ENCODE peak calls at places on chromosomes 13 and 19, in nine cellular contexts. L is AG10803, D is nephron progenitor cell, I is neural progenitor cell, R is Calu3, P is HFF-Myc, H is choroid plexus epithelial cell, A is Panc1, K is left ventricle myocardium inferior. V is an unnamed sample.

GRCh38 chr13:93227906-93228801 is 1.5 kb downstream of the GPC6 start:
- DNase-seq in L (peak), D (peak), I (peak), R (no peak), P (no peak), H (peak), A (no peak), K (peak), V (no peak)

GRCh38 chr19:38252935-38253691 is 3.1 kb downstream of the PPP1R14A start:
- DNase-seq in L (no peak), D (peak), I (peak), R (no peak), P (no peak), H (no peak), A (no peak), K (peak), V (no peak)

GRCh38 chr13:69243366-69243765 is 864.3 kb upstream of the ATXN8OS start:
- DNase-seq in L (no peak), D (no peak), I (no peak), R (peak), P (no peak), H (no peak), A (no peak), K (no peak), V (no peak)

GRCh38 chr19:7928741-7929701 is 3.1 kb upstream of the CTXN1 start:
- DNase-seq in L (peak), D (peak), I (peak), R (peak), P (peak), H (peak), A (no peak), K (no peak), V (peak)

GRCh38 chr13:63586467-63586866 is 2170.8 kb upstream of the PCDH20 start:
- DNase-seq in L (no peak), D (no peak), I (no peak), R (no peak), P (no peak), H (no peak), A (no peak), K (no peak), V (no peak)

GRCh38 chr19:13689050-13689449 is 75.3 kb upstream of the MRI1 start:
- DNase-seq in L (peak), D (no peak), I (peak), R (peak), P (no peak), H (peak), A (no peak), K (no peak), V (no peak)

GRCh38 chr13:76894401-76895110 is 8.4 kb upstream of the KCTD12 start:
- DNase-seq in L (no peak), D (no peak), I (no peak), R (no peak), P (no peak), H (no peak), A (no peak), K (no peak), V (no peak)

GRCh38 chr13:95865080-95865597 is 188.1 kb downstream of the UGGT2 start:
- DNase-seq in L (no peak), D (peak), I (no peak), R (no peak), P (no peak), H (peak), A (no peak), K (no peak), V (no peak)

GRCh38 chr19:45471116-45471865 is 3.5 kb downstream of the FOSB start:
- DNase-seq in L (peak), D (no peak), I (no peak), R (no peak), P (no peak), H (no peak), A (no peak), K (no peak), V (no peak)

GRCh38 chr19:33293255-33294057 is 8.9 kb downstream of the CEBPA start:
- DNase-seq in L (peak), D (peak), I (no peak), R (no peak), P (no peak), H (peak), A (peak), K (no peak), V (peak)

GRCh38 chr19:38519168-38519567 is 85.7 kb downstream of the RYR1 start:
- DNase-seq in L (no peak), D (no peak), I (no peak), R (no peak), P (no peak), H (no peak), A (no peak), K (no peak), V (no peak)

GRCh38 chr13:45297456-45298205 is 43.4 kb downstream of the TPT1 start:
- DNase-seq in L (no peak), D (no peak), I (no peak), R (no peak), P (no peak), H (peak), A (no peak), K (no peak), V (no peak)

GRCh38 chr19:1291761-1292418 is 6.2 kb downstream of the EFNA2 start:
- DNase-seq in L (no peak), D (no peak), I (no peak), R (no peak), P (no peak), H (no peak), A (no peak), K (no peak), V (no peak)

GRCh38 chr13:49220035-49220855 is at the start of gene MLNR:
- DNase-seq in L (peak), D (peak), I (peak), R (peak), P (no peak), H (no peak), A (no peak), K (no peak), V (no peak)

GRCh38 chr19:8261347-8261746 is 46.8 kb downstream of the CD320 start:
- DNase-seq in L (no peak), D (no peak), I (no peak), R (no peak), P (no peak), H (no peak), A (no peak), K (no peak), V (no peak)

GRCh38 chr13:54573186-54573585 is 1544.6 kb downstream of the OLFM4 start:
- DNase-seq in L (no peak), D (no peak), I (no peak), R (no peak), P (no peak), H (no peak), A (no peak), K (no peak), V (no peak)
- TF ChIP-seq CTCF in L (no peak), D (no peak), I (peak), R (no peak), P (no peak), H (no peak), A (no peak), K (no peak), V (no peak)

GRCh38 chr19:31831421-31831820 is 482.2 kb upstream of the TSHZ3 start:
- DNase-seq in L (no peak), D (no peak), I (no peak), R (no peak), P (no peak), H (no peak), A (no peak), K (no peak), V (no peak)
- TF ChIP-seq CTCF in L (no peak), D (no peak), I (no peak), R (no peak), P (no peak), H (no peak), A (no peak), K (no peak), V (no peak)

DNA sequence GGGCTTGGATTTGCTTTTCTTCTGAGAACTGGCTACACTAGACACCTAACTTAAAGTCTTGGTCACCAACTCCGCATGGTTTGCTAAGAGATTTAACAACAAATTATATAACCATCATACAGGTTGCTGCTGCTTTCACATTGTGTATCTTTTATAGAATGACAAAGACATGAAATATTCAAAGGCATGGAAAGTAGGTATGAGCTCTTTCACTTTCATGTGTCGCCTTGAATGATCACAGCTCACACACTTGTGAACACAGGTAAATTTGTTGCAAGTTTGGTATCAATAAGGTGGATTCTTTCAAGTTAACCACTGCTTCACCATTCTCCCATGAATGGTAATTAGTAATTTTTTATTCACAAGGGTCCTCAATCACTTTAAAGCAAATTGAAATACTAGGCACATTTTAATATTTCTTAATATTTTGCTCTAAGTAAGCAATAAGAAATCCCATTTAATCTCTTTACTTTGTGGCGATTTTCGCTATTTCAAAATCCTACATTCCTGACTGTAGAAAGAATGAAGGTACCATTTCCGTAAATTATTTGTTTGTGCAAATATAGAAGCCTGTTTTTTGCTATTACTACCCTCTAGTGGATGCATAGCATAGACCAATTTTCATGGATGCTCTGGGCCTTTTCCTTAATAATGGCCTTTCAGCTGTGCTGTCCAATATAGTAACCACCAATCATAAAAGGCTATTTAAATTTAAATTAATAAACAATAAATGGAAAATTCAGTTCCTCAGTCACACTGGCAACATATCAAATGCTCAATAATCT is 45.5 kb upstream of the FREM2 start:
- DNase-seq in L (peak), D (no peak), I (no peak), R (no peak), P (no peak), H (peak), A (no peak), K (no peak), V (no peak)
- TF ChIP-seq CTCF in L (peak), D (peak), I (peak), R (no peak), P (peak), H (peak), A (peak), K (peak), V (peak)

GRCh38 chr13:110317496-110318195 is 10.6 kb downstream of the COL4A2 start:
- DNase-seq in L (no peak), D (no peak), I (no peak), R (no peak), P (no peak), H (no peak), A (no peak), K (no peak), V (no peak)

GRCh38 chr13:110317093-110317492 is 10.0 kb downstream of the COL4A2 start:
- DNase-seq in L (no peak), D (no peak), I (no peak), R (no peak), P (no peak), H (no peak), A (no peak), K (no peak), V (no peak)

GRCh38 chr13:110318920-110319319 is 11.8 kb downstream of the COL4A2 start:
- DNase-seq in L (no peak), D (no peak), I (no peak), R (no peak), P (no peak), H (no peak), A (no peak), K (no peak), V (no peak)

GRCh38 chr13:110314516-110315245 is 7.6 kb downstream of the COL4A2 start:
- DNase-seq in L (no peak), D (no peak), I (no peak), R (no peak), P (no peak), H (no peak), A (no peak), K (peak), V (no peak)

DNA sequence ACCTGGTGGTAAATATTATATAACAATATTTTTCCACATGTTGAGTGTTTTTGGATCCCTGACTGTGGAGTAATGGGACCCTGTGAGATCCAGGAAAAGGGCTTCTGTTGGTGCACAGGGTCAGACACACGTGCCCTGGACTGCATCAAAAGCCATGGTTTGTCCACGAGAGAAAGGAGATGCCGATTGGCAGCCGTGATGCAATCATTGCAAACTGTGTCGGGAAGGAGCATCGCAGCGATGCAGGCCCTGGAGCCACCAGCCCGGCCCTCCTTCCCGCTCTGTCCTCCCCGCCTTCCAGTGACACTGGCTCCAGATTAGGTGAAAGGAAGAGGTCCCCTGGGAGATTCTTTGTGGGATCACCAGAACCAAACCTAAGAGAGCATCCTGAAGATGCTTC is 9.1 kb downstream of the COL4A2 start:
- DNase-seq in L (no peak), D (no peak), I (no peak), R (no peak), P (no peak), H (no peak), A (no peak), K (no peak), V (no peak)
- TF ChIP-seq CTCF in L (no peak), D (no peak), I (no peak), R (no peak), P (no peak), H (no peak), A (no peak), K (no peak), V (no peak)

GRCh38 chr13:40995997-40996396 is 23.1 kb downstream of the ELF1 start:
- DNase-seq in L (no peak), D (no peak), I (no peak), R (no peak), P (no peak), H (no peak), A (no peak), K (no peak), V (no peak)

GRCh38 chr13:40992678-40993077 is 26.4 kb downstream of the ELF1 start:
- DNase-seq in L (no peak), D (no peak), I (no peak), R (no peak), P (no peak), H (peak), A (no peak), K (no peak), V (no peak)

GRCh38 chr13:40993119-40993518 is 26.0 kb downstream of the ELF1 start:
- DNase-seq in L (peak), D (no peak), I (peak), R (no peak), P (no peak), H (peak), A (no peak), K (no peak), V (no peak)

GRCh38 chr13:40994581-40995230 is 24.4 kb downstream of the ELF1 start:
- DNase-seq in L (no peak), D (no peak), I (no peak), R (no peak), P (no peak), H (no peak), A (no peak), K (no peak), V (no peak)

GRCh38 chr13:40993987-40994386 is 25.1 kb downstream of the ELF1 start:
- DNase-seq in L (no peak), D (no peak), I (no peak), R (peak), P (no peak), H (no peak), A (no peak), K (no peak), V (no peak)
- TF ChIP-seq CTCF in L (no peak), D (no peak), I (no peak), R (no peak), P (no peak), H (no peak), A (no peak), K (no peak), V (no peak)